ENCODE peak calls at places on chromosomes 1 and 21, in four cellular contexts. One of them, this sample, is unnamed.

GRCh38 chr1:217472915-217473314 is 158.0 kb downstream of the GPATCH2 start:
- DNase-seq in A549: no peak
- DNase-seq in K562: no peak
- DNase-seq in HepG2: no peak
- DNase-seq in this sample: no peak

GRCh38 chr21:26739189-26739588 is 106.0 kb downstream of the ADAMTS1 start:
- DNase-seq in A549: no peak
- DNase-seq in K562: no peak
- DNase-seq in HepG2: no peak
- DNase-seq in this sample: no peak

GRCh38 chr1:103424645-103425044 is 100.9 kb upstream of the RNPC3 start:
- DNase-seq in A549: no peak
- DNase-seq in K562: no peak
- DNase-seq in HepG2: no peak
- DNase-seq in this sample: no peak

GRCh38 chr1:180301135-180301737 is 71.2 kb downstream of the LHX4 start:
- DNase-seq in A549: no peak
- DNase-seq in K562: no peak
- DNase-seq in HepG2: no peak
- DNase-seq in this sample: no peak

GRCh38 chr1:185834371-185834900 is 100.2 kb downstream of the HMCN1 start:
- DNase-seq in A549: no peak
- DNase-seq in K562: no peak
- DNase-seq in HepG2: no peak
- DNase-seq in this sample: no peak

GRCh38 chr1:94591791-94592565 is 50.4 kb upstream of the F3 start:
- DNase-seq in A549: no peak
- DNase-seq in K562: no peak
- DNase-seq in HepG2: no peak
- DNase-seq in this sample: no peak

GRCh38 chr1:5637171-5637570 is 355.1 kb downstream of the NPHP4 start:
- DNase-seq in A549: peak
- DNase-seq in K562: no peak
- DNase-seq in HepG2: no peak
- DNase-seq in this sample: peak

GRCh38 chr1:176102243-176102642 is 104.8 kb downstream of the COP1 start:
- DNase-seq in A549: no peak
- DNase-seq in K562: no peak
- DNase-seq in HepG2: no peak
- DNase-seq in this sample: peak

GRCh38 chr1:6019166-6019845 is 26.4 kb upstream of the KCNAB2 start:
- DNase-seq in A549: no peak
- DNase-seq in K562: no peak
- DNase-seq in HepG2: no peak
- DNase-seq in this sample: no peak

GRCh38 chr1:19643602-19644419 is at the start of gene NBL1:
- DNase-seq in A549: peak
- DNase-seq in K562: peak
- DNase-seq in HepG2: no peak
- DNase-seq in this sample: peak

GRCh38 chr1:119372493-119373086 is 4.0 kb downstream of the HAO2 start:
- DNase-seq in A549: peak
- DNase-seq in K562: no peak
- DNase-seq in HepG2: peak
- DNase-seq in this sample: peak

GRCh38 chr1:67685558-67686271 is 714 bp downstream of the GADD45A start:
- DNase-seq in A549: peak
- DNase-seq in K562: peak
- DNase-seq in HepG2: no peak
- DNase-seq in this sample: peak

GRCh38 chr1:204563324-204563723 is 47.1 kb downstream of the MDM4 start:
- DNase-seq in A549: no peak
- DNase-seq in K562: no peak
- DNase-seq in HepG2: no peak
- DNase-seq in this sample: no peak

GRCh38 chr1:236422517-236422876 is 28.4 kb downstream of the EDARADD start:
- DNase-seq in A549: no peak
- DNase-seq in K562: no peak
- DNase-seq in HepG2: no peak
- DNase-seq in this sample: no peak
- TF ChIP-seq MAX in A549: no peak
- TF ChIP-seq MAX in K562: no peak
- TF ChIP-seq MAX in HepG2: no peak
- TF ChIP-seq MAX in this sample: no peak

GRCh38 chr1:108560430-108561144 is 687 bp downstream of the EEIG2 start:
- DNase-seq in A549: peak
- DNase-seq in K562: no peak
- DNase-seq in HepG2: peak
- DNase-seq in this sample: peak
- TF ChIP-seq POLR2A in A549: peak
- TF ChIP-seq POLR2A in K562: peak
- TF ChIP-seq POLR2A in HepG2: no peak
- TF ChIP-seq POLR2A in this sample: peak

GRCh38 chr1:93471284-93471683 is 23.4 kb downstream of the FNBP1L start:
- DNase-seq in A549: no peak
- DNase-seq in K562: no peak
- DNase-seq in HepG2: no peak
- DNase-seq in this sample: no peak
- TF ChIP-seq MYC in A549: no peak
- TF ChIP-seq MYC in K562: no peak
- TF ChIP-seq MYC in HepG2: no peak
- TF ChIP-seq MYC in this sample: no peak

GRCh38 chr1:52952112-52952511 is 25.0 kb downstream of the SCP2 start:
- DNase-seq in A549: no peak
- DNase-seq in K562: no peak
- DNase-seq in HepG2: no peak
- DNase-seq in this sample: no peak

GRCh38 chr1:52955129-52955970 is 28.3 kb downstream of the SCP2 start:
- DNase-seq in A549: peak
- DNase-seq in K562: no peak
- DNase-seq in HepG2: peak
- DNase-seq in this sample: no peak
- TF ChIP-seq MAX in A549: no peak
- TF ChIP-seq MAX in K562: no peak
- TF ChIP-seq MAX in HepG2: no peak
- TF ChIP-seq MAX in this sample: no peak

GRCh38 chr1:43396059-43396458 is 6.4 kb downstream of the SZT2 start:
- DNase-seq in A549: no peak
- DNase-seq in K562: no peak
- DNase-seq in HepG2: no peak
- DNase-seq in this sample: no peak
- TF ChIP-seq POLR2A in A549: no peak
- TF ChIP-seq POLR2A in K562: no peak
- TF ChIP-seq POLR2A in HepG2: no peak
- TF ChIP-seq POLR2A in this sample: no peak

GRCh38 chr1:194117582-194117981 is 931.2 kb upstream of the B3GALT2 start:
- DNase-seq in A549: peak
- DNase-seq in K562: no peak
- DNase-seq in HepG2: peak
- DNase-seq in this sample: peak
- TF ChIP-seq MYC in A549: no peak
- TF ChIP-seq MYC in K562: no peak
- TF ChIP-seq MYC in HepG2: no peak
- TF ChIP-seq MYC in this sample: no peak

This sample was measured in NB4.